ENCODE peak calls at places on chromosomes 16 and 17, in nine cellular contexts. D, E, S, B, Y, Z, O, F and K are unnamed samples.

GRCh38 chr17:69945698-69946185 is 129.3 kb upstream of the KCNJ16 start:
- DNase-seq in B (no peak), S (no peak), F (no peak), Y (no peak), Z (no peak), E (no peak), O (no peak), D (no peak), K (no peak)

GRCh38 chr16:89557936-89558490 is 2.5 kb upstream of the RPL13 start:
- DNase-seq in Z (no peak), E (no peak), F (no peak), B (no peak), D (no peak), Y (no peak), S (no peak), O (no peak), K (no peak)

GRCh38 chr17:55889271-55889670 is 138.4 kb downstream of the PCTP start:
- DNase-seq in D (no peak), S (no peak), E (no peak), Y (no peak), O (no peak), B (no peak), F (no peak), Z (no peak), K (no peak)

GRCh38 chr16:70380205-70380918 is 33.7 kb downstream of the DDX19A start:
- DNase-seq in E (peak), Y (no peak), Z (peak), B (peak), F (peak), S (no peak), D (peak), O (no peak), K (peak)

GRCh38 chr16:7268182-7268581 is 64.5 kb upstream of the RBFOX1 start:
- DNase-seq in Y (peak), D (peak), F (peak), B (peak), E (peak), O (no peak), S (no peak), Z (no peak), K (peak)

GRCh38 chr16:88871349-88871702 is 4.9 kb upstream of the PABPN1L start:
- DNase-seq in E (no peak), D (no peak), Z (no peak), S (no peak), F (no peak), B (no peak), O (no peak), Y (peak), K (no peak)

GRCh38 chr16:88680554-88681083 is 5.7 kb downstream of the SNAI3 start:
- DNase-seq in B (no peak), Y (no peak), S (no peak), D (no peak), E (no peak), Z (no peak), O (no peak), F (no peak), K (no peak)

GRCh38 chr17:38719943-38720641 is 10.0 kb upstream of the CISD3 start:
- DNase-seq in Y (peak), Z (no peak), B (no peak), S (no peak), O (no peak), E (no peak), F (peak), D (peak), K (no peak)

GRCh38 chr16:26316683-26317464 is 625.1 kb downstream of the HS3ST4 start:
- DNase-seq in B (no peak), D (peak), Y (peak), O (no peak), S (no peak), Z (no peak), F (no peak), E (no peak), K (peak)

GRCh38 chr17:76000016-76000754 is 470 bp upstream of the CDK3 start:
- DNase-seq in D (peak), Y (peak), F (peak), Z (peak), O (no peak), E (peak), S (peak), B (peak), K (peak)

GRCh38 chr17:65184235-65184959 is 47.2 kb downstream of the RGS9 start:
- DNase-seq in Z (no peak), O (no peak), D (no peak), Y (no peak), F (peak), E (no peak), S (no peak), B (no peak), K (no peak)

GRCh38 chr17:50184057-50184456 is 17.4 kb downstream of the COL1A1 start:
- DNase-seq in Y (no peak), O (no peak), B (no peak), S (no peak), F (peak), Z (no peak), D (no peak), E (no peak), K (peak)

GRCh38 chr17:75367312-75367711 is 38.2 kb downstream of the GRB2 start:
- DNase-seq in B (no peak), S (no peak), Y (peak), D (no peak), O (no peak), F (no peak), Z (no peak), E (peak), K (peak)

GRCh38 chr17:4509402-4509801 is 10.7 kb downstream of the SPNS2 start:
- DNase-seq in Y (no peak), S (no peak), F (no peak), E (no peak), D (no peak), O (peak), Z (no peak), B (no peak), K (peak)

GRCh38 chr16:84278968-84279367 is 15.7 kb upstream of the WFDC1 start:
- DNase-seq in Y (no peak), D (no peak), O (no peak), B (no peak), E (no peak), F (no peak), Z (no peak), S (no peak), K (no peak)

GRCh38 chr16:15996432-15997109 is 47.2 kb downstream of the ABCC1 start:
- DNase-seq in B (peak), S (peak), Z (peak), Y (peak), F (peak), E (peak), O (no peak), D (no peak), K (no peak)

GRCh38 chr16:84196101-84196500 is 5.1 kb downstream of the ADAD2 start:
- DNase-seq in E (no peak), B (no peak), O (no peak), Y (no peak), F (no peak), S (no peak), Z (no peak), D (no peak), K (no peak)

GRCh38 chr16:27475561-27475960 is 73.6 kb downstream of the IL21R start:
- DNase-seq in E (no peak), D (no peak), Y (no peak), S (no peak), B (no peak), O (no peak), Z (peak), F (no peak), K (no peak)

GRCh38 chr17:78044280-78044835 is 84.2 kb downstream of the TMC6 start:
- DNase-seq in B (no peak), Y (no peak), O (no peak), E (no peak), D (no peak), S (peak), F (no peak), Z (no peak), K (no peak)

GRCh38 chr16:23351360-23351759 is 49.3 kb downstream of the SCNN1B start:
- DNase-seq in B (no peak), E (no peak), Y (no peak), D (no peak), Z (no peak), O (no peak), F (no peak), S (no peak), K (no peak)

GRCh38 chr17:46056800-46057304 is 57.8 kb downstream of the STH start:
- DNase-seq in E (peak), O (no peak), Y (no peak), B (no peak), Z (peak), F (no peak), S (peak), D (no peak), K (peak)

GRCh38 chr17:66903781-66904180 is 60.7 kb upstream of the CACNG4 start:
- DNase-seq in S (no peak), Y (no peak), D (no peak), B (no peak), O (no peak), F (no peak), E (no peak), Z (no peak), K (no peak)

GRCh38 chr17:216625-217024 is 35.2 kb upstream of the DOC2B start:
- DNase-seq in O (no peak), E (no peak), B (no peak), S (no peak), F (no peak), D (no peak), Z (no peak), Y (no peak), K (no peak)

GRCh38 chr17:50074227-50074626 is 18.3 kb downstream of the ITGA3 start:
- DNase-seq in Z (no peak), Y (no peak), E (no peak), B (no peak), D (no peak), F (no peak), S (no peak), O (no peak), K (no peak)

GRCh38 chr16:23847938-23848337 is 12.2 kb downstream of the PRKCB start:
- DNase-seq in F (no peak), B (no peak), Z (no peak), E (no peak), S (no peak), O (no peak), D (no peak), Y (peak), K (peak)

GRCh38 chr17:48127371-48128051 is 19.9 kb downstream of the SNX11 start:
- DNase-seq in E (peak), Y (no peak), F (no peak), O (no peak), B (no peak), Z (peak), D (no peak), S (peak), K (no peak)

GRCh38 chr16:9185396-9185795 is 94.0 kb downstream of the HAPSTR1 start:
- DNase-seq in D (no peak), Y (no peak), E (no peak), S (no peak), F (no peak), O (no peak), B (no peak), Z (no peak), K (no peak)

GRCh38 chr17:78559749-78560368 is 17.3 kb downstream of the DNAH17 start:
- DNase-seq in F (no peak), E (no peak), Z (no peak), S (peak), D (peak), Y (peak), B (no peak), O (no peak), K (no peak)

GRCh38 chr17:82013772-82014321 is 8.8 kb downstream of the CENPX start:
- DNase-seq in O (no peak), Z (no peak), S (no peak), F (no peak), Y (no peak), E (no peak), D (no peak), B (peak), K (no peak)

GRCh38 chr17:72297326-72298115 is 176.7 kb downstream of the SOX9 start:
- DNase-seq in O (no peak), Y (no peak), F (no peak), Z (no peak), D (no peak), S (peak), E (peak), B (no peak), K (no peak)

GRCh38 chr17:2749058-2749783 is at the start of gene CCDC92B:
- DNase-seq in S (no peak), D (peak), O (no peak), E (no peak), Y (no peak), B (no peak), F (peak), Z (no peak), K (no peak)

GRCh38 chr17:41178843-41179616 is 1.0 kb upstream of the KRTAP4-2 start:
- DNase-seq in F (no peak), O (no peak), D (no peak), Z (no peak), E (no peak), S (no peak), B (no peak), Y (no peak), K (no peak)

GRCh38 chr16:84538441-84538840 is 34.0 kb upstream of the MEAK7 start:
- DNase-seq in E (no peak), B (no peak), D (no peak), Z (no peak), Y (no peak), S (no peak), O (no peak), F (no peak), K (no peak)

GRCh38 chr16:57185446-57185944 is 344 bp downstream of the PSME3IP1 start:
- DNase-seq in F (peak), B (no peak), E (peak), D (no peak), Z (no peak), S (no peak), Y (no peak), O (no peak), K (no peak)

GRCh38 chr17:7084058-7084457 is 4.0 kb upstream of the CLEC10A start:
- DNase-seq in O (no peak), B (no peak), Z (peak), D (no peak), F (no peak), E (no peak), S (no peak), Y (no peak), K (no peak)

GRCh38 chr17:58686980-58687379 is 4.9 kb downstream of the TEX14 start:
- DNase-seq in E (no peak), Z (no peak), Y (no peak), O (no peak), F (no peak), S (no peak), D (no peak), B (no peak), K (no peak)
- TF ChIP-seq MAX in E (no peak), Z (no peak), Y (no peak), O (no peak), F (no peak), S (no peak), D (no peak), B (no peak), K (no peak)

GRCh38 chr17:61815863-61816523 is 47.3 kb downstream of the BRIP1 start:
- DNase-seq in Y (no peak), S (no peak), B (no peak), Z (no peak), E (no peak), O (no peak), F (no peak), D (no peak), K (no peak)

GRCh38 chr17:61817452-61817851 is 45.9 kb downstream of the BRIP1 start:
- DNase-seq in B (no peak), E (no peak), Z (no peak), S (no peak), D (no peak), F (no peak), O (no peak), Y (no peak), K (no peak)

GRCh38 chr17:61821655-61822054 is 41.7 kb downstream of the BRIP1 start:
- DNase-seq in O (no peak), S (no peak), B (no peak), Y (no peak), Z (no peak), E (no peak), D (no peak), F (no peak), K (no peak)

GRCh38 chr17:61816538-61816937 is 46.8 kb downstream of the BRIP1 start:
- DNase-seq in S (no peak), F (no peak), Y (no peak), E (no peak), B (no peak), Z (no peak), O (no peak), D (no peak), K (peak)

DNA sequence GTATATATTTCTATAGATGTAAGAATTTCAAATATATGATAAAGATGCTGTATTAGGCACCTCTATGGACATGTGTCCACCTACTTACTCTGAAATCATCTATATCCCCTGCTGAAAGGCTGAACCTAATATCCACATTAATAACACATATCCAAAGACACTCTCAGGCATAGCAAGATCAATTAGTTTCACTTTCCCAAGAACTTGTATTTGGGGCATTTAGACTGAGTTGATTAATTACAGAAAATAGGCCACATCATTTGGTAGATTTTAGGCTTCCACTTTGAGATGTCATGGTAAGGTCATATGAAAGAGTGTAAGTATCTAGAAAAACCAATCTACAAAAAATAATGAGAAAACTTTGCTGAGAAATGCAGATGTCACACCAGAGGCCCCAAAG is 45.1 kb downstream of the BRIP1 start:
- DNase-seq in D (no peak), Z (no peak), B (no peak), E (no peak), S (no peak), O (no peak), Y (no peak), F (no peak), K (no peak)
- H3K4me3 ChIP-seq in D (no peak), Z (no peak), B (no peak), E (no peak), S (no peak), O (no peak), Y (no peak), F (no peak), K (no peak)

GRCh38 chr17:79774561-79774975 is 3.4 kb upstream of the CBX2 start:
- DNase-seq in S (no peak), B (peak), F (no peak), Y (no peak), Z (no peak), E (no peak), O (no peak), D (no peak), K (no peak)
- TF ChIP-seq MAX in S (no peak), B (peak), F (no peak), Y (no peak), Z (no peak), E (no peak), O (no peak), D (no peak), K (no peak)

DNA sequence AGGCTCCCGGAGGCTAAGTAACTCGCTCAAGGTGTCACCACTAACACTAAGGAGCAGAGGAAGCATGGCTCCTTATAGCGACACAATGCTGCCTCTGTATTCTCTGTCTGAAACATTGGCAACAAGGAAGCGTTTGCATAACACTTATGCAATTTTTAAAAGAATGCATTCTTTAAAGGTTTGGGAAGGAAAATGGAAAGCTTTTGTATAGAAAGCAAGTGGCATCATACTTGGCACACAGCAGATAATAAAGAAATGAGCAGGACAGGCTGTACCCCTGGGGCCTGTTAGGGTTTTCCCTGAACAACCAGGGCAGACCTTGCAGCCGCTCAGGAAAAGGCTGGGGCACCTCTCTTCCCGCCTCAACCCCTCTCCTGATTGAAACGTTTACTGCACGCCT is 36.9 kb downstream of the PPL start:
- DNase-seq in Y (no peak), D (no peak), Z (no peak), S (no peak), E (no peak), F (no peak), B (no peak), O (no peak), K (no peak)
- H3K4me3 ChIP-seq in Y (no peak), D (no peak), Z (no peak), S (no peak), E (no peak), F (no peak), B (no peak), O (no peak), K (no peak)

GRCh38 chr16:71895679-71896385 is 501 bp downstream of the IST1 start:
- DNase-seq in Z (no peak), D (no peak), B (no peak), F (no peak), E (peak), Y (peak), O (no peak), S (no peak), K (peak)
- TF ChIP-seq MAX in Z (no peak), D (no peak), B (no peak), F (no peak), E (no peak), Y (no peak), O (no peak), S (no peak), K (no peak)

GRCh38 chr16:86585821-86586611 is 7.7 kb downstream of the FOXL1 start:
- DNase-seq in S (no peak), B (no peak), Z (no peak), F (no peak), D (no peak), E (no peak), O (no peak), Y (no peak), K (no peak)
- H3K4me3 ChIP-seq in S (no peak), B (no peak), Z (no peak), F (no peak), D (no peak), E (no peak), O (no peak), Y (no peak), K (no peak)